ENCODE peak calls at places on chromosomes 7 and 10, in four cellular contexts. Q is endothelial cell of umbilical vein, T is K562, N is GM12878. O is an unnamed sample.
A peak's percentile ranks its signal among the peaks of the same experiment; 100 is the strongest.

GRCh38 chr7:102192790-102193189 is 93.9 kb upstream of the SH2B2 start:
- DNase-seq in Q (no peak), T (no peak), N (no peak), O (no peak)

GRCh38 chr10:49592726-49593563 is 17.2 kb upstream of the SLC18A3 start:
- DNase-seq in Q (peak; percentile 58), T (peak; percentile 78), N (peak; percentile 5), O (peak; percentile 43)

GRCh38 chr7:27134392-27134791 is 3.8 kb upstream of the HOXA4 start:
- DNase-seq in Q (peak; percentile 90), T (no peak), N (peak; percentile 19), O (peak; percentile 97)

GRCh38 chr10:76874151-76874550 is 763.5 kb downstream of the KCNMA1 start:
- DNase-seq in Q (no peak), T (peak; percentile 4), N (no peak), O (no peak)

GRCh38 chr10:94103902-94104301 is 110.2 kb downstream of the PLCE1 start:
- DNase-seq in Q (no peak), T (no peak), N (no peak), O (peak; percentile 91)

GRCh38 chr10:112227331-112227961 is 43.9 kb upstream of the GPAM start:
- DNase-seq in Q (no peak), T (no peak), N (no peak), O (no peak)

GRCh38 chr7:74199551-74200355 is 10.1 kb upstream of the LAT2 start:
- DNase-seq in Q (no peak), T (no peak), N (no peak), O (no peak)

GRCh38 chr7:149529136-149529718 is 31.6 kb upstream of the ZNF746 start:
- DNase-seq in Q (no peak), T (no peak), N (no peak), O (peak; percentile 2)

GRCh38 chr10:74671716-74672115 is 154.7 kb upstream of the KAT6B start:
- DNase-seq in Q (no peak), T (no peak), N (no peak), O (no peak)

GRCh38 chr10:128739937-128740336 is 613.7 kb upstream of the MKI67 start:
- DNase-seq in Q (no peak), T (peak; percentile 51), N (no peak), O (no peak)

GRCh38 chr7:100366411-100367250 is 6.7 kb upstream of the PILRA start:
- DNase-seq in Q (no peak), T (peak; percentile 20), N (peak; percentile 58), O (no peak)

GRCh38 chr10:30857803-30858202 is 173.9 kb downstream of the ZNF438 start:
- DNase-seq in Q (peak; percentile 50), T (no peak), N (no peak), O (peak; percentile 72)

GRCh38 chr7:74324499-74325229 is 35.5 kb downstream of the CLIP2 start:
- DNase-seq in Q (no peak), T (no peak), N (no peak), O (no peak)

GRCh38 chr10:92541583-92541982 is 32.3 kb downstream of the IDE start:
- DNase-seq in Q (no peak), T (no peak), N (no peak), O (no peak)

GRCh38 chr10:17599089-17599488 is 18.1 kb downstream of the HACD1 start:
- DNase-seq in Q (peak; percentile 63), T (peak; percentile 55), N (no peak), O (peak; percentile 55)

GRCh38 chr10:44995914-44996633 is 4.6 kb upstream of the ZNF22 start:
- DNase-seq in Q (peak; percentile 99), T (no peak), N (no peak), O (peak; percentile 71)

GRCh38 chr7:55963584-55964168 is 709 bp upstream of the NIPSNAP2 start:
- DNase-seq in Q (no peak), T (no peak), N (no peak), O (no peak)

GRCh38 chr7:44604941-44605340 is 1.5 kb upstream of the OGDH start:
- DNase-seq in Q (no peak), T (no peak), N (no peak), O (no peak)

GRCh38 chr7:102122026-102122425 is 164.6 kb upstream of the SH2B2 start:
- DNase-seq in Q (peak; percentile 46), T (peak; percentile 35), N (peak; percentile 37), O (peak; percentile 61)

GRCh38 chr7:65967361-65968155 is 14.5 kb downstream of the GUSB start:
- DNase-seq in Q (no peak), T (no peak), N (no peak), O (no peak)

GRCh38 chr10:31322647-31323046 is 3.6 kb downstream of the ZEB1 start:
- DNase-seq in Q (peak; percentile 25), T (no peak), N (no peak), O (peak; percentile 25)

GRCh38 chr7:145986248-145986874 is 130.2 kb upstream of the CNTNAP2 start:
- DNase-seq in Q (no peak), T (no peak), N (no peak), O (no peak)

GRCh38 chr10:104417629-104418292 is 64.1 kb downstream of the CFAP58 start:
- DNase-seq in Q (no peak), T (no peak), N (no peak), O (no peak)

GRCh38 chr10:77737608-77738007 is 100.0 kb upstream of the KCNMA1 start:
- DNase-seq in Q (peak; percentile 94), T (no peak), N (no peak), O (peak; percentile 94)

GRCh38 chr10:91525939-91526712 is 106.7 kb downstream of the PPP1R3C start:
- DNase-seq in Q (no peak), T (no peak), N (no peak), O (no peak)

GRCh38 chr10:132447446-132448247 is 50.6 kb downstream of the PWWP2B start:
- DNase-seq in Q (no peak), T (no peak), N (no peak), O (peak; percentile 71)

GRCh38 chr10:113492181-113492580 is 60.7 kb upstream of the HABP2 start:
- DNase-seq in Q (no peak), T (no peak), N (no peak), O (no peak)

GRCh38 chr7:157875230-157876179 is 538.7 kb downstream of the DNAJB6 start:
- DNase-seq in Q (no peak), T (peak; percentile 69), N (no peak), O (no peak)

GRCh38 chr10:132369636-132370185 is 27.3 kb upstream of the PWWP2B start:
- DNase-seq in Q (no peak), T (no peak), N (no peak), O (no peak)

GRCh38 chr10:132774905-132775863 is 10.8 kb downstream of the NKX6-2 start:
- DNase-seq in Q (no peak), T (no peak), N (no peak), O (no peak)

GRCh38 chr10:63522129-63522687 is 1.0 kb downstream of the REEP3 start:
- DNase-seq in Q (peak; percentile 72), T (peak; percentile 30), N (no peak), O (peak; percentile 47)

GRCh38 chr7:19026888-19027287 is 90.5 kb downstream of the TWIST1 start:
- DNase-seq in Q (no peak), T (no peak), N (no peak), O (peak; percentile 54)

DNA sequence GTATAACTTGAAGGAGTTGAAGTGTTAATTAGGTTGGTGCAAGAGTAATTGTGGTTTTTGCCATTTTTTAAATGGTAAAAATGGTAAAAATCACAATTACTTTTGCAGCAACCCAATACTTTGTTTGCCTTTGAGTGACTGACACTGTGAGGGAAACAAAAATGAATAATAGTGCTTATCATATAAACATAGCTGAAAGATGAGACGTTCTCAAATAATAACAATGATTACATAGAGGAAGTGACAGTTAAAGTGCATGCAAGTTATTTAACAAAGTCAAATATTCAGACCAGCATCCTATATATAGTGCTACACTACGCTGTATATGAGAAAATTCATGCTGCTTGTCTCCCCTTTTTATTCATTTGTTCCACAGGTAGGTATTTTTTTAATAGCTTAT is 4.7 kb upstream of the HBP1 start:
- DNase-seq in Q (peak; percentile 61), T (no peak), N (no peak), O (peak; percentile 37)
- TF ChIP-seq FOS in Q (peak; percentile 40), T (no peak), N (no peak), O (no peak)

GRCh38 chr10:78968300-78968943 is 100.3 kb upstream of the ZMIZ1 start:
- DNase-seq in Q (no peak), T (no peak), N (no peak), O (no peak)
- TF ChIP-seq FOS in Q (no peak), T (no peak), N (no peak), O (no peak)

GRCh38 chr7:143227806-143228205 is 6.0 kb downstream of the TAS2R40 start:
- DNase-seq in Q (no peak), T (no peak), N (no peak), O (no peak)

GRCh38 chr7:143221737-143222136 is at the start of gene TAS2R40:
- DNase-seq in Q (no peak), T (no peak), N (no peak), O (no peak)

GRCh38 chr7:143223784-143224183 is 1.9 kb downstream of the TAS2R40 start:
- DNase-seq in Q (no peak), T (no peak), N (no peak), O (no peak)

GRCh38 chr7:143222782-143223181 is 945 bp downstream of the TAS2R40 start:
- DNase-seq in Q (no peak), T (no peak), N (no peak), O (no peak)

GRCh38 chr7:143225047-143225446 is 3.2 kb downstream of the TAS2R40 start:
- DNase-seq in Q (no peak), T (no peak), N (no peak), O (no peak)
- TF ChIP-seq FOS in Q (no peak), T (no peak), N (no peak), O (no peak)

DNA sequence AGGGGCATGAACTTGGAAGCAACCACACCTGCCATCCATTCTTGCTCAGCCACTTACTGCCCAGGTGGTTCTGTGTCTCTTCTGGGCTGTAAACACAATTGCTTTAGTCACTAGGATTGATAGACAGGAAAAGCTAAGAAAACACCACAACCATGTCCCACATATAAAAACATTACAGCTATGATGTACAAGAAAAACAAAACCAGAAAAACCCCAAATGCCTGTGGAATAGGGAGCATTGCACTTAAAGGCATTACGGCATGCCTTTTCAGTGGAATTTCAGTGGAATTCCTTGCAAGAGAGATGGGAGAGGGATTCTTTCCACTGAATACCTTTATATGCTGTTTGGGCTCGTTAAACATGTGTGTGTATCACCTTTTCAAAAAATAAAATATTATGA is 44.2 kb upstream of the GPR26 start:
- DNase-seq in Q (no peak), T (no peak), N (no peak), O (no peak)
- TF ChIP-seq FOS in Q (no peak), T (no peak), N (no peak), O (no peak)

DNA sequence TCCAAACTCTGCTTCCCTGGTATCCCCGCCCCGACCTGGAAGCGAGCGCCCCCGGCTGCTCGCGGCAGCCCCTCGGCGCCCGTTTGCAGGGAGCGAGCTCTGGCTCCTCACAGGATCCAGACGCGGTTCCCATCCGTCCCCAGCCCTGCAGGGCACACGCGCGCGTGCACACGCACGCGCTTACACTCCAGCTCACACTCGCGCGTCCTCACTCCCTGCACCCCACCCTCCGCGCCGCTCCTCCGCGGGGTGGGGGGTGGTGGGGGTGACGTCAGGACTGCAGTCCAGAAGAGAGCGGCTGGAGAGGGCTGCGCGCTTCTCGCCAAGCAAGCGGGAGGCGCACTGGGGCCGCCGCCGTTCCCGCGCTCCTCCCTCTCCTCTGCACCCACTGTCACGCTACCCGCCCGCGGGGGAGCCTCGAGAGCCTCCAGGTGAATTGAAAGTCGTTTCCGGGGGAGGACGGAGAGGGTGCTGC is 255.6 kb downstream of the OTUD1 start:
- DNase-seq in Q (no peak), T (no peak), N (no peak), O (no peak)
- TF ChIP-seq FOS in Q (no peak), T (no peak), N (no peak), O (no peak)

GRCh38 chr7:48035967-48036478 is 680 bp downstream of the C7orf57 start:
- DNase-seq in Q (peak; percentile 34), T (no peak), N (no peak), O (peak; percentile 37)
- TF ChIP-seq FOS in Q (no peak), T (no peak), N (no peak), O (no peak)

O was measured in IMR-90.